ENCODE peak calls at places on chromosome 20, in five cellular contexts. One of them, this sample, is unnamed.

GRCh38 chr20:37892001-37892400 is 10.9 kb upstream of the VSTM2L start:
- DNase-seq in GM20000: no peak
- DNase-seq in adipocyte: no peak
- DNase-seq in NCI-H774: no peak
- DNase-seq in activated T-helper 1 cell treated with anti-CD3 and anti-CD28 coated beads, Interleukin-2, amount 50 U/mL, for 16 hours: no peak
- DNase-seq in this sample: no peak

GRCh38 chr20:62792182-62792939 is 3.9 kb upstream of the MRGBP start:
- DNase-seq in activated T-helper 1 cell treated with anti-CD3 and anti-CD28 coated beads, Interleukin-2, amount 50 U/mL, for 16 hours: no peak
- DNase-seq in NCI-H774: no peak
- DNase-seq in GM20000: no peak
- DNase-seq in adipocyte: peak; percentile 55
- DNase-seq in this sample: no peak

GRCh38 chr20:52610749-52611148 is 361.4 kb upstream of the TSHZ2 start:
- DNase-seq in activated T-helper 1 cell treated with anti-CD3 and anti-CD28 coated beads, Interleukin-2, amount 50 U/mL, for 16 hours: no peak
- DNase-seq in NCI-H774: no peak
- DNase-seq in GM20000: no peak
- DNase-seq in adipocyte: no peak
- DNase-seq in this sample: no peak

GRCh38 chr20:62120990-62121775 is 1.1 kb upstream of the LSM14B start:
- DNase-seq in activated T-helper 1 cell treated with anti-CD3 and anti-CD28 coated beads, Interleukin-2, amount 50 U/mL, for 16 hours: no peak
- DNase-seq in NCI-H774: no peak
- DNase-seq in GM20000: no peak
- DNase-seq in adipocyte: peak; percentile 72
- DNase-seq in this sample: no peak

GRCh38 chr20:11118802-11119380 is 445.1 kb upstream of the JAG1 start:
- DNase-seq in NCI-H774: no peak
- DNase-seq in adipocyte: no peak
- DNase-seq in activated T-helper 1 cell treated with anti-CD3 and anti-CD28 coated beads, Interleukin-2, amount 50 U/mL, for 16 hours: no peak
- DNase-seq in GM20000: no peak
- DNase-seq in this sample: no peak

GRCh38 chr20:63046841-63047240 is 40.1 kb upstream of the BHLHE23 start:
- DNase-seq in GM20000: no peak
- DNase-seq in adipocyte: no peak
- DNase-seq in activated T-helper 1 cell treated with anti-CD3 and anti-CD28 coated beads, Interleukin-2, amount 50 U/mL, for 16 hours: no peak
- DNase-seq in NCI-H774: no peak
- DNase-seq in this sample: no peak

GRCh38 chr20:57483287-57484050 is 41.5 kb downstream of the CTCFL start:
- DNase-seq in activated T-helper 1 cell treated with anti-CD3 and anti-CD28 coated beads, Interleukin-2, amount 50 U/mL, for 16 hours: no peak
- DNase-seq in GM20000: peak; percentile 46
- DNase-seq in NCI-H774: no peak
- DNase-seq in adipocyte: no peak
- DNase-seq in this sample: no peak

GRCh38 chr20:57907131-57908083 is 197.6 kb upstream of the PMEPA1 start:
- DNase-seq in adipocyte: no peak
- DNase-seq in activated T-helper 1 cell treated with anti-CD3 and anti-CD28 coated beads, Interleukin-2, amount 50 U/mL, for 16 hours: no peak
- DNase-seq in NCI-H774: no peak
- DNase-seq in GM20000: no peak
- DNase-seq in this sample: no peak

GRCh38 chr20:32443386-32443974 is 85.3 kb downstream of the ASXL1 start:
- DNase-seq in activated T-helper 1 cell treated with anti-CD3 and anti-CD28 coated beads, Interleukin-2, amount 50 U/mL, for 16 hours: no peak
- DNase-seq in GM20000: no peak
- DNase-seq in NCI-H774: no peak
- DNase-seq in adipocyte: no peak
- DNase-seq in this sample: no peak